ENCODE peak calls at places on chromosomes 13 and 19, in nine cellular contexts. One of them, this sample, is unnamed.

GRCh38 chr13:33126909-33127607 is 110.8 kb downstream of the KL start:
- DNase-seq in posterior cingulate gyrus: peak
- DNase-seq in GM04503: no peak
- DNase-seq in WTC11: no peak
- DNase-seq in LoVo: no peak
- DNase-seq in NCI-H1105 treated with DMSO at 0.1 percent for 48 hours: no peak
- DNase-seq in testis: no peak
- DNase-seq in mesendoderm: no peak
- DNase-seq in cardiac muscle cell: no peak
- DNase-seq in this sample: peak

GRCh38 chr19:2582984-2583956 is 107.3 kb downstream of the GADD45B start:
- DNase-seq in posterior cingulate gyrus: peak
- DNase-seq in GM04503: no peak
- DNase-seq in WTC11: no peak
- DNase-seq in LoVo: no peak
- DNase-seq in NCI-H1105 treated with DMSO at 0.1 percent for 48 hours: no peak
- DNase-seq in testis: no peak
- DNase-seq in mesendoderm: no peak
- DNase-seq in cardiac muscle cell: no peak
- DNase-seq in this sample: no peak

GRCh38 chr13:83221256-83221655 is 661.0 kb downstream of the SLITRK1 start:
- DNase-seq in posterior cingulate gyrus: no peak
- DNase-seq in GM04503: no peak
- DNase-seq in WTC11: no peak
- DNase-seq in LoVo: no peak
- DNase-seq in NCI-H1105 treated with DMSO at 0.1 percent for 48 hours: no peak
- DNase-seq in testis: no peak
- DNase-seq in mesendoderm: peak
- DNase-seq in cardiac muscle cell: peak
- DNase-seq in this sample: no peak

GRCh38 chr13:98240131-98240530 is 63.1 kb upstream of the RNF113B start:
- DNase-seq in posterior cingulate gyrus: no peak
- DNase-seq in GM04503: no peak
- DNase-seq in WTC11: no peak
- DNase-seq in LoVo: no peak
- DNase-seq in NCI-H1105 treated with DMSO at 0.1 percent for 48 hours: no peak
- DNase-seq in testis: peak
- DNase-seq in mesendoderm: no peak
- DNase-seq in cardiac muscle cell: no peak
- DNase-seq in this sample: peak

GRCh38 chr13:91406619-91407018 is 8.2 kb downstream of the GPC5 start:
- DNase-seq in posterior cingulate gyrus: no peak
- DNase-seq in GM04503: no peak
- DNase-seq in WTC11: peak
- DNase-seq in LoVo: peak
- DNase-seq in NCI-H1105 treated with DMSO at 0.1 percent for 48 hours: peak
- DNase-seq in testis: peak
- DNase-seq in mesendoderm: peak
- DNase-seq in cardiac muscle cell: no peak
- DNase-seq in this sample: peak

GRCh38 chr13:47484564-47484963 is 516.5 kb downstream of the SUCLA2 start:
- DNase-seq in posterior cingulate gyrus: no peak
- DNase-seq in GM04503: peak
- DNase-seq in WTC11: no peak
- DNase-seq in LoVo: no peak
- DNase-seq in NCI-H1105 treated with DMSO at 0.1 percent for 48 hours: no peak
- DNase-seq in testis: no peak
- DNase-seq in mesendoderm: no peak
- DNase-seq in cardiac muscle cell: no peak
- DNase-seq in this sample: no peak

GRCh38 chr13:104327217-104327616 is 1261.0 kb upstream of the SLC10A2 start:
- DNase-seq in posterior cingulate gyrus: no peak
- DNase-seq in GM04503: no peak
- DNase-seq in WTC11: no peak
- DNase-seq in LoVo: no peak
- DNase-seq in NCI-H1105 treated with DMSO at 0.1 percent for 48 hours: no peak
- DNase-seq in testis: no peak
- DNase-seq in mesendoderm: no peak
- DNase-seq in cardiac muscle cell: no peak
- DNase-seq in this sample: no peak

GRCh38 chr13:75908137-75908536 is 272.0 kb downstream of the LMO7 start:
- DNase-seq in posterior cingulate gyrus: no peak
- DNase-seq in GM04503: no peak
- DNase-seq in WTC11: no peak
- DNase-seq in LoVo: no peak
- DNase-seq in NCI-H1105 treated with DMSO at 0.1 percent for 48 hours: no peak
- DNase-seq in testis: no peak
- DNase-seq in mesendoderm: no peak
- DNase-seq in cardiac muscle cell: peak
- DNase-seq in this sample: no peak

GRCh38 chr13:27696731-27697130 is 75.0 kb downstream of the POLR1D start:
- DNase-seq in posterior cingulate gyrus: no peak
- DNase-seq in GM04503: no peak
- DNase-seq in WTC11: no peak
- DNase-seq in LoVo: no peak
- DNase-seq in NCI-H1105 treated with DMSO at 0.1 percent for 48 hours: no peak
- DNase-seq in testis: no peak
- DNase-seq in mesendoderm: no peak
- DNase-seq in cardiac muscle cell: no peak
- DNase-seq in this sample: no peak

GRCh38 chr19:8150998-8151397 is 1.6 kb upstream of the FBN3 start:
- DNase-seq in posterior cingulate gyrus: no peak
- DNase-seq in GM04503: no peak
- DNase-seq in WTC11: no peak
- DNase-seq in LoVo: no peak
- DNase-seq in NCI-H1105 treated with DMSO at 0.1 percent for 48 hours: no peak
- DNase-seq in testis: no peak
- DNase-seq in mesendoderm: no peak
- DNase-seq in cardiac muscle cell: no peak
- DNase-seq in this sample: no peak

GRCh38 chr13:80022146-80022545 is 318.8 kb downstream of the SPRY2 start:
- DNase-seq in posterior cingulate gyrus: no peak
- DNase-seq in GM04503: no peak
- DNase-seq in WTC11: no peak
- DNase-seq in LoVo: no peak
- DNase-seq in NCI-H1105 treated with DMSO at 0.1 percent for 48 hours: no peak
- DNase-seq in testis: no peak
- DNase-seq in mesendoderm: no peak
- DNase-seq in cardiac muscle cell: peak
- DNase-seq in this sample: no peak

GRCh38 chr19:37928527-37929286 is 21.7 kb downstream of the SIPA1L3 start:
- DNase-seq in posterior cingulate gyrus: no peak
- DNase-seq in GM04503: no peak
- DNase-seq in WTC11: peak
- DNase-seq in LoVo: no peak
- DNase-seq in NCI-H1105 treated with DMSO at 0.1 percent for 48 hours: no peak
- DNase-seq in testis: no peak
- DNase-seq in mesendoderm: peak
- DNase-seq in cardiac muscle cell: no peak
- DNase-seq in this sample: no peak

GRCh38 chr19:1839658-1840540 is 8.4 kb downstream of the REXO1 start:
- DNase-seq in posterior cingulate gyrus: no peak
- DNase-seq in GM04503: no peak
- DNase-seq in WTC11: no peak
- DNase-seq in LoVo: no peak
- DNase-seq in NCI-H1105 treated with DMSO at 0.1 percent for 48 hours: no peak
- DNase-seq in testis: no peak
- DNase-seq in mesendoderm: no peak
- DNase-seq in cardiac muscle cell: no peak
- DNase-seq in this sample: no peak

GRCh38 chr13:33548065-33548464 is 262.5 kb upstream of the STARD13 start:
- DNase-seq in posterior cingulate gyrus: no peak
- DNase-seq in GM04503: no peak
- DNase-seq in WTC11: no peak
- DNase-seq in LoVo: no peak
- DNase-seq in NCI-H1105 treated with DMSO at 0.1 percent for 48 hours: no peak
- DNase-seq in testis: no peak
- DNase-seq in mesendoderm: no peak
- DNase-seq in cardiac muscle cell: no peak
- DNase-seq in this sample: no peak

GRCh38 chr19:9883231-9883758 is 48.2 kb downstream of the PIN1 start:
- DNase-seq in posterior cingulate gyrus: peak
- DNase-seq in GM04503: no peak
- DNase-seq in WTC11: peak
- DNase-seq in LoVo: peak
- DNase-seq in NCI-H1105 treated with DMSO at 0.1 percent for 48 hours: peak
- DNase-seq in testis: no peak
- DNase-seq in mesendoderm: no peak
- DNase-seq in cardiac muscle cell: no peak
- DNase-seq in this sample: no peak

GRCh38 chr19:50178320-50178719 is 15.2 kb upstream of the IZUMO2 start:
- DNase-seq in posterior cingulate gyrus: no peak
- DNase-seq in GM04503: no peak
- DNase-seq in WTC11: no peak
- DNase-seq in LoVo: peak
- DNase-seq in NCI-H1105 treated with DMSO at 0.1 percent for 48 hours: no peak
- DNase-seq in testis: no peak
- DNase-seq in mesendoderm: no peak
- DNase-seq in cardiac muscle cell: no peak
- DNase-seq in this sample: no peak

GRCh38 chr19:15194938-15195337 is 5.9 kb downstream of the NOTCH3 start:
- DNase-seq in posterior cingulate gyrus: peak
- DNase-seq in GM04503: no peak
- DNase-seq in WTC11: no peak
- DNase-seq in LoVo: no peak
- DNase-seq in NCI-H1105 treated with DMSO at 0.1 percent for 48 hours: no peak
- DNase-seq in testis: no peak
- DNase-seq in mesendoderm: no peak
- DNase-seq in cardiac muscle cell: no peak
- DNase-seq in this sample: no peak

GRCh38 chr19:23706657-23707056 is 19.6 kb upstream of the ZNF675 start:
- DNase-seq in posterior cingulate gyrus: no peak
- DNase-seq in GM04503: no peak
- DNase-seq in WTC11: no peak
- DNase-seq in LoVo: no peak
- DNase-seq in NCI-H1105 treated with DMSO at 0.1 percent for 48 hours: no peak
- DNase-seq in testis: no peak
- DNase-seq in mesendoderm: no peak
- DNase-seq in cardiac muscle cell: no peak
- DNase-seq in this sample: no peak

GRCh38 chr13:99665716-99666115 is 164.4 kb downstream of the TM9SF2 start:
- DNase-seq in posterior cingulate gyrus: no peak
- DNase-seq in GM04503: no peak
- DNase-seq in WTC11: no peak
- DNase-seq in LoVo: no peak
- DNase-seq in NCI-H1105 treated with DMSO at 0.1 percent for 48 hours: no peak
- DNase-seq in testis: no peak
- DNase-seq in mesendoderm: no peak
- DNase-seq in cardiac muscle cell: no peak
- DNase-seq in this sample: no peak

GRCh38 chr19:42280761-42281174 is 11.7 kb downstream of the CIC start:
- DNase-seq in posterior cingulate gyrus: peak
- DNase-seq in GM04503: no peak
- DNase-seq in WTC11: no peak
- DNase-seq in LoVo: no peak
- DNase-seq in NCI-H1105 treated with DMSO at 0.1 percent for 48 hours: no peak
- DNase-seq in testis: no peak
- DNase-seq in mesendoderm: peak
- DNase-seq in cardiac muscle cell: peak
- DNase-seq in this sample: no peak

GRCh38 chr19:1913781-1914577 is 8.8 kb downstream of the ADAT3 start:
- DNase-seq in posterior cingulate gyrus: no peak
- DNase-seq in GM04503: no peak
- DNase-seq in WTC11: no peak
- DNase-seq in LoVo: no peak
- DNase-seq in NCI-H1105 treated with DMSO at 0.1 percent for 48 hours: no peak
- DNase-seq in testis: no peak
- DNase-seq in mesendoderm: no peak
- DNase-seq in cardiac muscle cell: no peak
- DNase-seq in this sample: no peak

GRCh38 chr13:46197299-46197975 is 14.3 kb upstream of the LRRC63 start:
- DNase-seq in posterior cingulate gyrus: no peak
- DNase-seq in GM04503: peak
- DNase-seq in WTC11: no peak
- DNase-seq in LoVo: no peak
- DNase-seq in NCI-H1105 treated with DMSO at 0.1 percent for 48 hours: no peak
- DNase-seq in testis: no peak
- DNase-seq in mesendoderm: no peak
- DNase-seq in cardiac muscle cell: no peak
- DNase-seq in this sample: no peak

GRCh38 chr13:111006508-111007031 is 91.7 kb upstream of the ANKRD10 start:
- DNase-seq in posterior cingulate gyrus: no peak
- DNase-seq in GM04503: peak
- DNase-seq in WTC11: no peak
- DNase-seq in LoVo: no peak
- DNase-seq in NCI-H1105 treated with DMSO at 0.1 percent for 48 hours: no peak
- DNase-seq in testis: peak
- DNase-seq in mesendoderm: peak
- DNase-seq in cardiac muscle cell: no peak
- DNase-seq in this sample: no peak

GRCh38 chr13:103102482-103102881 is 36.3 kb upstream of the SLC10A2 start:
- DNase-seq in posterior cingulate gyrus: no peak
- DNase-seq in GM04503: no peak
- DNase-seq in WTC11: no peak
- DNase-seq in LoVo: no peak
- DNase-seq in NCI-H1105 treated with DMSO at 0.1 percent for 48 hours: no peak
- DNase-seq in testis: no peak
- DNase-seq in mesendoderm: peak
- DNase-seq in cardiac muscle cell: no peak
- DNase-seq in this sample: no peak

GRCh38 chr19:10321874-10322835 is 6.3 kb upstream of the FDX2 start:
- DNase-seq in posterior cingulate gyrus: no peak
- DNase-seq in GM04503: no peak
- DNase-seq in WTC11: no peak
- DNase-seq in LoVo: no peak
- DNase-seq in NCI-H1105 treated with DMSO at 0.1 percent for 48 hours: no peak
- DNase-seq in testis: no peak
- DNase-seq in mesendoderm: no peak
- DNase-seq in cardiac muscle cell: no peak
- DNase-seq in this sample: no peak